ENCODE peak calls at places on chromosomes 5 and 9, in five cellular contexts. One of them, this sample, is unnamed. For H3K36me3, the result is how much of the 10 kb centered on the place peaks cover.

GRCh38 chr5:43243270-43243669 is 51.2 kb downstream of the NIM1K start:
- DNase-seq in body of pancreas: no peak
- DNase-seq in IMR-90: no peak
- DNase-seq in tibial nerve: no peak
- DNase-seq in HCT116: no peak
- DNase-seq in this sample: no peak

GRCh38 chr5:149416977-149417713 is 38.1 kb upstream of the IL17B start:
- DNase-seq in body of pancreas: no peak
- DNase-seq in IMR-90: peak
- DNase-seq in tibial nerve: no peak
- DNase-seq in HCT116: no peak
- DNase-seq in this sample: no peak

GRCh38 chr9:87545858-87546257 is 48.2 kb downstream of the DAPK1 start:
- DNase-seq in body of pancreas: no peak
- DNase-seq in IMR-90: peak
- DNase-seq in tibial nerve: no peak
- DNase-seq in HCT116: no peak
- DNase-seq in this sample: no peak

GRCh38 chr9:3578786-3579185 is 53.0 kb upstream of the RFX3 start:
- DNase-seq in body of pancreas: no peak
- DNase-seq in IMR-90: peak
- DNase-seq in tibial nerve: no peak
- DNase-seq in HCT116: no peak
- DNase-seq in this sample: no peak

GRCh38 chr5:11104543-11105151 is 343.6 kb upstream of the DAP start:
- DNase-seq in body of pancreas: no peak
- DNase-seq in IMR-90: no peak
- DNase-seq in tibial nerve: no peak
- DNase-seq in HCT116: no peak
- DNase-seq in this sample: no peak

GRCh38 chr9:134564431-134565170 is 77.0 kb upstream of the COL5A1 start:
- DNase-seq in body of pancreas: no peak
- DNase-seq in IMR-90: peak
- DNase-seq in tibial nerve: no peak
- DNase-seq in HCT116: no peak
- DNase-seq in this sample: peak

GRCh38 chr5:149432861-149433462 is 53.9 kb upstream of the IL17B start:
- DNase-seq in body of pancreas: no peak
- DNase-seq in IMR-90: no peak
- DNase-seq in tibial nerve: no peak
- DNase-seq in HCT116: no peak
- DNase-seq in this sample: no peak

GRCh38 chr5:34833090-34833489 is 5.9 kb upstream of the TTC23L start:
- DNase-seq in body of pancreas: no peak
- DNase-seq in IMR-90: no peak
- DNase-seq in tibial nerve: no peak
- DNase-seq in HCT116: no peak
- DNase-seq in this sample: no peak

GRCh38 chr9:11149065-11149464 is 536.3 kb upstream of the PTPRD start:
- DNase-seq in body of pancreas: no peak
- DNase-seq in IMR-90: no peak
- DNase-seq in tibial nerve: no peak
- DNase-seq in HCT116: no peak
- DNase-seq in this sample: no peak

GRCh38 chr9:132192728-132193127 is 30.9 kb downstream of the NTNG2 start:
- DNase-seq in body of pancreas: no peak
- DNase-seq in IMR-90: peak
- DNase-seq in tibial nerve: no peak
- DNase-seq in HCT116: no peak
- DNase-seq in this sample: no peak

GRCh38 chr5:42502613-42503470 is 79.6 kb downstream of the GHR start:
- DNase-seq in body of pancreas: no peak
- DNase-seq in IMR-90: no peak
- DNase-seq in tibial nerve: no peak
- DNase-seq in HCT116: no peak
- DNase-seq in this sample: no peak

GRCh38 chr5:139836469-139837208 is 41.0 kb downstream of the PSD2 start:
- DNase-seq in body of pancreas: no peak
- DNase-seq in IMR-90: no peak
- DNase-seq in tibial nerve: no peak
- DNase-seq in HCT116: no peak
- DNase-seq in this sample: no peak

GRCh38 chr5:134530375-134531077 is 5.1 kb downstream of the JADE2 start:
- DNase-seq in body of pancreas: peak
- DNase-seq in IMR-90: peak
- DNase-seq in tibial nerve: no peak
- DNase-seq in HCT116: no peak
- DNase-seq in this sample: peak

GRCh38 chr5:27652505-27652904 is 614.1 kb upstream of the CDH9 start:
- DNase-seq in body of pancreas: no peak
- DNase-seq in IMR-90: no peak
- DNase-seq in tibial nerve: no peak
- DNase-seq in HCT116: no peak
- DNase-seq in this sample: no peak

GRCh38 chr5:67196537-67197059 is at the start of gene CD180:
- DNase-seq in body of pancreas: no peak
- DNase-seq in IMR-90: no peak
- DNase-seq in tibial nerve: no peak
- DNase-seq in HCT116: no peak
- DNase-seq in this sample: no peak

GRCh38 chr5:66647146-66647856 is 51.1 kb downstream of the MAST4 start:
- DNase-seq in body of pancreas: no peak
- DNase-seq in IMR-90: no peak
- DNase-seq in tibial nerve: no peak
- DNase-seq in HCT116: no peak
- DNase-seq in this sample: no peak

GRCh38 chr5:135831439-135832262 is 2.8 kb upstream of the SLC25A48 start:
- DNase-seq in body of pancreas: no peak
- DNase-seq in IMR-90: no peak
- DNase-seq in tibial nerve: no peak
- DNase-seq in HCT116: no peak
- DNase-seq in this sample: no peak

GRCh38 chr5:172939045-172939444 is 20.2 kb upstream of the RPL26L1 start:
- DNase-seq in body of pancreas: no peak
- DNase-seq in IMR-90: peak
- DNase-seq in tibial nerve: no peak
- DNase-seq in HCT116: peak
- DNase-seq in this sample: peak

GRCh38 chr5:125928663-125929062 is 494.5 kb upstream of the GRAMD2B start:
- DNase-seq in body of pancreas: no peak
- DNase-seq in IMR-90: no peak
- DNase-seq in tibial nerve: no peak
- DNase-seq in HCT116: no peak
- DNase-seq in this sample: no peak

GRCh38 chr9:16272766-16273165 is 597.7 kb downstream of the BNC2 start:
- DNase-seq in body of pancreas: no peak
- DNase-seq in IMR-90: no peak
- DNase-seq in tibial nerve: peak
- DNase-seq in HCT116: no peak
- DNase-seq in this sample: no peak

GRCh38 chr5:79842006-79842881 is 148.8 kb downstream of the MTX3 start:
- DNase-seq in body of pancreas: no peak
- DNase-seq in IMR-90: no peak
- DNase-seq in tibial nerve: no peak
- DNase-seq in HCT116: no peak
- DNase-seq in this sample: no peak

GRCh38 chr9:138061631-138062030 is 184.0 kb downstream of the CACNA1B start:
- DNase-seq in body of pancreas: no peak
- DNase-seq in IMR-90: no peak
- DNase-seq in tibial nerve: no peak
- DNase-seq in HCT116: no peak
- DNase-seq in this sample: peak

GRCh38 chr5:108814551-108814950 is 66.9 kb downstream of the FER start:
- DNase-seq in body of pancreas: no peak
- DNase-seq in IMR-90: no peak
- DNase-seq in tibial nerve: no peak
- DNase-seq in HCT116: no peak
- DNase-seq in this sample: no peak

GRCh38 chr9:114624656-114625055 is 13.6 kb downstream of the TMEM268 start:
- DNase-seq in body of pancreas: no peak
- DNase-seq in IMR-90: no peak
- DNase-seq in tibial nerve: no peak
- DNase-seq in HCT116: no peak
- DNase-seq in this sample: no peak

GRCh38 chr9:114631166-114631565 is 20.1 kb downstream of the TMEM268 start:
- DNase-seq in body of pancreas: no peak
- DNase-seq in IMR-90: no peak
- DNase-seq in tibial nerve: no peak
- DNase-seq in HCT116: no peak
- DNase-seq in this sample: no peak

GRCh38 chr9:114626415-114627029 is 15.4 kb downstream of the TMEM268 start:
- DNase-seq in body of pancreas: no peak
- DNase-seq in IMR-90: no peak
- DNase-seq in tibial nerve: no peak
- DNase-seq in HCT116: no peak
- DNase-seq in this sample: no peak

GRCh38 chr9:114629563-114630090 is 18.5 kb downstream of the TMEM268 start:
- DNase-seq in body of pancreas: no peak
- DNase-seq in IMR-90: peak
- DNase-seq in tibial nerve: no peak
- DNase-seq in HCT116: no peak
- DNase-seq in this sample: no peak

DNA sequence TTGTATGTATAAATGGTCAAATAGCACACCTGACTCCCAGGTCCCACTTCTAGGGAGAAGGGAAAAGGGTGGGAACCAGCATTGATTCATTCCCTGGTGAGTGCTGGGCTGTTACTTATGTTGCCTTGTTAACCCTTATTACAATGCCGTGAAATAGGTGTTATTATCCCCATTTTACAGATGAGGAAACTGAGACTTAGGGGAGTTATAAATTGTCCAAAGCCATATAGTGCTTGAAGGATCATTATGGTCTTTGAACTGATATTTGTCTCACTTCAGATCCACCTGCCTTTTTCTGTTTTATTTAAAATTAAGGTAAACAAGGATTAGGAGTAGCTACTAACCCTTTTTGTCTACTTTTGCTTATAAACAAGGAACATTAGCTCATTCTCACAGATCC is 16.5 kb downstream of the TMEM268 start:
- DNase-seq in body of pancreas: no peak
- DNase-seq in IMR-90: no peak
- DNase-seq in tibial nerve: no peak
- DNase-seq in HCT116: no peak
- DNase-seq in this sample: no peak
- H3K36me3 ChIP-seq in body of pancreas: under half
- H3K36me3 ChIP-seq in IMR-90: under half
- H3K36me3 ChIP-seq in tibial nerve: under half
- H3K36me3 ChIP-seq in HCT116: under half
- H3K36me3 ChIP-seq in this sample: under half

DNA sequence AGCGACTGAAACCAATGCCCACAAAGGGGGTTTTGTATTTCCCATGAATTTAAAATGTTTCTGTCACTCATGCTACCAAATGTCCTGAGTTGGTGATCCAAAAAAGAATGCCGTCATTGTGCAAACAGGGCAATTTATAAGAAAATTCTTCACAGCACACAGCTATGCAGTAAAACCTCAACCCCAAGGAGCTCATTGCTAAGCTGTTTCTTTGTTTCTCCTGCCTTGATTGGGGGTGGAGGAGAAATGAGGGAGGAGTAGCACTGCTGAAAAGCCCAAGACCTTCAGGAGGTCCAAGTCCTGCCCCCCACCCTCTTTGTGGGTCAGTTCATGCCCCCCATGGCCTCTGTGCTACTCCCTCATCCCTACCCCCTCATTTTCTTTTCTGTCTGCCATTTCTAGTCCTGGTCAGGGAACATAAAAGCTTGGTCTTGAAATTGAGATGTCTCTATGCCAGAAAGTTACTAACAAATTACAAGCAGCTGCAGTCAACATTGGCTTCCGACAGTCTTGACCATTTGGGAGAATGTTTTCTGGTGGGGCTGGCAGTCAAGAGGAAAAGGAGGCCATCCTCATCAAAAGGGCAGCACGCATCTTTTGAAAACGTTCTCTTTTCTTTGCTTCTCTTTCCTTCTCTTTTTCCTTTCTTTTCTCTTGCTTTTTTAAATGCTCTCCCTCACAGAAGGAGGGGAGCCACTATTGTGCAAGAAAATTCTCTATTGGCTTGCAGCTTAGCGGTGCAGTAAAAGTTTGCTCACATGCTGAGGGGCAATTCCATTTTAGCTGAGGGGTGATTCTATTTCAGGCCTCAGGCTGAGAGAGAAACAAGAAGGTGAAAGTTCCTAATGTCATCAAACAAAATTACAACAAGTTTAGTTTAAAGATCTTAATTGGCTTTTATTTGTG is 133.4 kb downstream of the GCNT1 start:
- DNase-seq in body of pancreas: no peak
- DNase-seq in IMR-90: no peak
- DNase-seq in tibial nerve: no peak
- DNase-seq in HCT116: no peak
- DNase-seq in this sample: no peak
- TF ChIP-seq POLR2A in body of pancreas: no peak
- TF ChIP-seq POLR2A in IMR-90: no peak
- TF ChIP-seq POLR2A in tibial nerve: no peak
- TF ChIP-seq POLR2A in HCT116: no peak
- TF ChIP-seq POLR2A in this sample: no peak

GRCh38 chr9:107286057-107286456 is 3.0 kb downstream of the RAD23B start:
- DNase-seq in body of pancreas: no peak
- DNase-seq in IMR-90: peak
- DNase-seq in tibial nerve: no peak
- DNase-seq in HCT116: no peak
- DNase-seq in this sample: no peak
- H3K4me3 ChIP-seq in body of pancreas: no peak
- H3K4me3 ChIP-seq in IMR-90: peak
- H3K4me3 ChIP-seq in tibial nerve: no peak
- H3K4me3 ChIP-seq in HCT116: no peak
- H3K4me3 ChIP-seq in this sample: peak

GRCh38 chr5:7874639-7875038 is 5.7 kb downstream of the MTRR start:
- DNase-seq in body of pancreas: no peak
- DNase-seq in IMR-90: no peak
- DNase-seq in tibial nerve: no peak
- DNase-seq in HCT116: no peak
- DNase-seq in this sample: no peak

GRCh38 chr5:7875151-7875550 is 6.2 kb downstream of the MTRR start:
- DNase-seq in body of pancreas: no peak
- DNase-seq in IMR-90: no peak
- DNase-seq in tibial nerve: no peak
- DNase-seq in HCT116: no peak
- DNase-seq in this sample: no peak

GRCh38 chr5:7878381-7878873 is 9.5 kb downstream of the MTRR start:
- DNase-seq in body of pancreas: no peak
- DNase-seq in IMR-90: peak
- DNase-seq in tibial nerve: no peak
- DNase-seq in HCT116: no peak
- DNase-seq in this sample: no peak

GRCh38 chr5:7876867-7877266 is 7.9 kb downstream of the MTRR start:
- DNase-seq in body of pancreas: no peak
- DNase-seq in IMR-90: peak
- DNase-seq in tibial nerve: no peak
- DNase-seq in HCT116: no peak
- DNase-seq in this sample: no peak

DNA sequence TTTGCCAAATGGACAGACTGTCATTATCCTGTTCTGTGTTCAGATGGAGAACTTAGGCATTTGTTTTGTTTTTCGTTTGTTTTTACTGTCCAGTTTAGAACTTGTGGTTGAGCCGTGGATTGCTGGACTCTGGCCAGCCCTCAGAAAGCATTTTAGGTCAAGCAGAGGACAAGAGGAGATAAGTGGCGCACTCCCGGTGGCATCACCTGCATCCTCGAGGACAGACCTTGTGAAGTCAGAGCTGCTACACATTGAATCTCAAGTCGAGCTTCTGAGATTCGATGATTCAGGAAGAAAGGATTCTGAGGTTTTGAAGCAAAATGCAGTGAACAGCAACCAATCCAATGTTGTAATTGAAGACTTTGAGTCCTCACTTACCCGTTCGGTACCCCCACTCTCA is 8.9 kb downstream of the MTRR start:
- DNase-seq in body of pancreas: no peak
- DNase-seq in IMR-90: peak
- DNase-seq in tibial nerve: no peak
- DNase-seq in HCT116: no peak
- DNase-seq in this sample: peak
- H3K36me3 ChIP-seq in body of pancreas: under half
- H3K36me3 ChIP-seq in IMR-90: under half
- H3K36me3 ChIP-seq in tibial nerve: under half
- H3K36me3 ChIP-seq in HCT116: half or more
- H3K36me3 ChIP-seq in this sample: under half

This sample was measured in right lobe of liver.